ENCODE peak calls at places on chromosomes 4 and X, in seven cellular contexts. One of them, this sample, is unnamed.

GRCh38 chr4:55175779-55176231 is 50.4 kb upstream of the KDR start:
- DNase-seq in frontal cortex: no peak
- DNase-seq in left lung: no peak
- DNase-seq in stimulated activated CD4-positive, alpha-beta T cell treated with anti-CD3 and anti-CD28 coated beads, Interleukin-2, amount 100 ng/mL, for 24 hours: no peak
- DNase-seq in stromal cell of bone marrow: no peak
- DNase-seq in fibroblast of mammary gland: peak
- DNase-seq in natural killer cell: no peak
- DNase-seq in this sample: no peak

GRCh38 chrX:45743081-45743533 is 542.4 kb upstream of the DIPK2B start:
- DNase-seq in frontal cortex: no peak
- DNase-seq in left lung: no peak
- DNase-seq in stimulated activated CD4-positive, alpha-beta T cell treated with anti-CD3 and anti-CD28 coated beads, Interleukin-2, amount 100 ng/mL, for 24 hours: peak
- DNase-seq in stromal cell of bone marrow: peak
- DNase-seq in fibroblast of mammary gland: peak
- DNase-seq in natural killer cell: no peak
- DNase-seq in this sample: no peak

GRCh38 chrX:10231461-10231860 is 74.7 kb downstream of the CLCN4 start:
- DNase-seq in frontal cortex: no peak
- DNase-seq in left lung: no peak
- DNase-seq in stimulated activated CD4-positive, alpha-beta T cell treated with anti-CD3 and anti-CD28 coated beads, Interleukin-2, amount 100 ng/mL, for 24 hours: no peak
- DNase-seq in stromal cell of bone marrow: no peak
- DNase-seq in fibroblast of mammary gland: no peak
- DNase-seq in natural killer cell: no peak
- DNase-seq in this sample: no peak

GRCh38 chr4:188201851-188202250 is 62.6 kb downstream of the TRIML1 start:
- DNase-seq in frontal cortex: no peak
- DNase-seq in left lung: no peak
- DNase-seq in stimulated activated CD4-positive, alpha-beta T cell treated with anti-CD3 and anti-CD28 coated beads, Interleukin-2, amount 100 ng/mL, for 24 hours: no peak
- DNase-seq in stromal cell of bone marrow: peak
- DNase-seq in fibroblast of mammary gland: peak
- DNase-seq in natural killer cell: no peak
- DNase-seq in this sample: no peak

GRCh38 chrX:48798318-48798717 is 3.5 kb upstream of the HDAC6 start:
- DNase-seq in frontal cortex: no peak
- DNase-seq in left lung: no peak
- DNase-seq in stimulated activated CD4-positive, alpha-beta T cell treated with anti-CD3 and anti-CD28 coated beads, Interleukin-2, amount 100 ng/mL, for 24 hours: no peak
- DNase-seq in stromal cell of bone marrow: no peak
- DNase-seq in fibroblast of mammary gland: no peak
- DNase-seq in natural killer cell: no peak
- DNase-seq in this sample: no peak

GRCh38 chrX:118350221-118350620 is 4.3 kb downstream of the WDR44 start:
- DNase-seq in frontal cortex: no peak
- DNase-seq in left lung: no peak
- DNase-seq in stimulated activated CD4-positive, alpha-beta T cell treated with anti-CD3 and anti-CD28 coated beads, Interleukin-2, amount 100 ng/mL, for 24 hours: no peak
- DNase-seq in stromal cell of bone marrow: no peak
- DNase-seq in fibroblast of mammary gland: peak
- DNase-seq in natural killer cell: no peak
- DNase-seq in this sample: no peak

GRCh38 chrX:150870059-150870458 is 28.4 kb downstream of the CD99L2 start:
- DNase-seq in frontal cortex: no peak
- DNase-seq in left lung: no peak
- DNase-seq in stimulated activated CD4-positive, alpha-beta T cell treated with anti-CD3 and anti-CD28 coated beads, Interleukin-2, amount 100 ng/mL, for 24 hours: no peak
- DNase-seq in stromal cell of bone marrow: no peak
- DNase-seq in fibroblast of mammary gland: no peak
- DNase-seq in natural killer cell: no peak
- DNase-seq in this sample: no peak

GRCh38 chrX:40291553-40291952 is 193.8 kb upstream of the BCOR start:
- DNase-seq in frontal cortex: no peak
- DNase-seq in left lung: no peak
- DNase-seq in stimulated activated CD4-positive, alpha-beta T cell treated with anti-CD3 and anti-CD28 coated beads, Interleukin-2, amount 100 ng/mL, for 24 hours: no peak
- DNase-seq in stromal cell of bone marrow: no peak
- DNase-seq in fibroblast of mammary gland: no peak
- DNase-seq in natural killer cell: no peak
- DNase-seq in this sample: no peak

GRCh38 chr4:107951551-107951950 is 20.2 kb downstream of the CYP2U1 start:
- DNase-seq in frontal cortex: no peak
- DNase-seq in left lung: no peak
- DNase-seq in stimulated activated CD4-positive, alpha-beta T cell treated with anti-CD3 and anti-CD28 coated beads, Interleukin-2, amount 100 ng/mL, for 24 hours: no peak
- DNase-seq in stromal cell of bone marrow: peak
- DNase-seq in fibroblast of mammary gland: peak
- DNase-seq in natural killer cell: no peak
- DNase-seq in this sample: no peak

GRCh38 chr4:54746228-54746627 is 88.5 kb downstream of the KIT start:
- DNase-seq in frontal cortex: no peak
- DNase-seq in left lung: no peak
- DNase-seq in stimulated activated CD4-positive, alpha-beta T cell treated with anti-CD3 and anti-CD28 coated beads, Interleukin-2, amount 100 ng/mL, for 24 hours: no peak
- DNase-seq in stromal cell of bone marrow: peak
- DNase-seq in fibroblast of mammary gland: no peak
- DNase-seq in natural killer cell: no peak
- DNase-seq in this sample: peak

GRCh38 chrX:9899640-9900075 is 67.5 kb upstream of the CLDN34 start:
- DNase-seq in frontal cortex: peak
- DNase-seq in left lung: no peak
- DNase-seq in stimulated activated CD4-positive, alpha-beta T cell treated with anti-CD3 and anti-CD28 coated beads, Interleukin-2, amount 100 ng/mL, for 24 hours: peak
- DNase-seq in stromal cell of bone marrow: no peak
- DNase-seq in fibroblast of mammary gland: peak
- DNase-seq in natural killer cell: no peak
- DNase-seq in this sample: no peak

GRCh38 chr4:3232001-3232400 is 17.0 kb upstream of the MSANTD1 start:
- DNase-seq in frontal cortex: no peak
- DNase-seq in left lung: peak
- DNase-seq in stimulated activated CD4-positive, alpha-beta T cell treated with anti-CD3 and anti-CD28 coated beads, Interleukin-2, amount 100 ng/mL, for 24 hours: no peak
- DNase-seq in stromal cell of bone marrow: no peak
- DNase-seq in fibroblast of mammary gland: no peak
- DNase-seq in natural killer cell: no peak
- DNase-seq in this sample: no peak

GRCh38 chr4:24574256-24574655 is 10.1 kb downstream of the DHX15 start:
- DNase-seq in frontal cortex: no peak
- DNase-seq in left lung: no peak
- DNase-seq in stimulated activated CD4-positive, alpha-beta T cell treated with anti-CD3 and anti-CD28 coated beads, Interleukin-2, amount 100 ng/mL, for 24 hours: no peak
- DNase-seq in stromal cell of bone marrow: no peak
- DNase-seq in fibroblast of mammary gland: no peak
- DNase-seq in natural killer cell: no peak
- DNase-seq in this sample: no peak

GRCh38 chrX:155774387-155774786 is 106.8 kb upstream of the VAMP7 start:
- DNase-seq in frontal cortex: no peak
- DNase-seq in left lung: peak
- DNase-seq in stimulated activated CD4-positive, alpha-beta T cell treated with anti-CD3 and anti-CD28 coated beads, Interleukin-2, amount 100 ng/mL, for 24 hours: no peak
- DNase-seq in stromal cell of bone marrow: no peak
- DNase-seq in fibroblast of mammary gland: no peak
- DNase-seq in natural killer cell: no peak
- DNase-seq in this sample: no peak

GRCh38 chr4:154349829-154350228 is 141.8 kb downstream of the DCHS2 start:
- DNase-seq in frontal cortex: no peak
- DNase-seq in left lung: no peak
- DNase-seq in stimulated activated CD4-positive, alpha-beta T cell treated with anti-CD3 and anti-CD28 coated beads, Interleukin-2, amount 100 ng/mL, for 24 hours: no peak
- DNase-seq in stromal cell of bone marrow: no peak
- DNase-seq in fibroblast of mammary gland: no peak
- DNase-seq in natural killer cell: no peak
- DNase-seq in this sample: no peak

GRCh38 chr4:5924466-5925125 is 31.7 kb upstream of the CRMP1 start:
- DNase-seq in frontal cortex: no peak
- DNase-seq in left lung: no peak
- DNase-seq in stimulated activated CD4-positive, alpha-beta T cell treated with anti-CD3 and anti-CD28 coated beads, Interleukin-2, amount 100 ng/mL, for 24 hours: no peak
- DNase-seq in stromal cell of bone marrow: no peak
- DNase-seq in fibroblast of mammary gland: no peak
- DNase-seq in natural killer cell: no peak
- DNase-seq in this sample: no peak